ENCODE peak calls at places on chromosomes 13 and 19, in seven cellular contexts. A, N, O, T, S, X and C are unnamed samples.

GRCh38 chr13:46181799-46182490 is at the start of gene LCP1:
- DNase-seq in A (no peak), N (peak), O (no peak), T (no peak), S (no peak), X (no peak), C (no peak)

GRCh38 chr19:50697414-50698124 is 22.0 kb downstream of the SHANK1 start:
- DNase-seq in A (no peak), N (no peak), O (no peak), T (no peak), S (no peak), X (no peak), C (no peak)

GRCh38 chr19:15449620-15450527 is at the start of gene WIZ:
- DNase-seq in A (no peak), N (peak), O (peak), T (peak), S (peak), X (peak), C (no peak)

GRCh38 chr13:24097064-24097463 is 63.5 kb upstream of the SPATA13 start:
- DNase-seq in A (no peak), N (peak), O (peak), T (peak), S (no peak), X (no peak), C (peak)

GRCh38 chr13:70714993-70715392 is 606.7 kb upstream of the KLHL1 start:
- DNase-seq in A (no peak), N (no peak), O (no peak), T (no peak), S (no peak), X (no peak), C (no peak)

GRCh38 chr13:31909889-31910551 is 121.6 kb upstream of the FRY start:
- DNase-seq in A (no peak), N (peak), O (peak), T (peak), S (peak), X (peak), C (no peak)

GRCh38 chr13:38417241-38417640 is 67.6 kb downstream of the UFM1 start:
- DNase-seq in A (no peak), N (no peak), O (no peak), T (no peak), S (no peak), X (no peak), C (no peak)

GRCh38 chr13:59846845-59847620 is 316.7 kb downstream of the DIAPH3 start:
- DNase-seq in A (no peak), N (peak), O (no peak), T (no peak), S (peak), X (no peak), C (no peak)

GRCh38 chr13:46288570-46289259 is 77.0 kb downstream of the LRRC63 start:
- DNase-seq in A (no peak), N (peak), O (peak), T (peak), S (peak), X (no peak), C (no peak)

GRCh38 chr19:21697698-21698097 is 69.7 kb downstream of the ZNF100 start:
- DNase-seq in A (no peak), N (no peak), O (no peak), T (no peak), S (no peak), X (no peak), C (no peak)

GRCh38 chr13:22050951-22051563 is 380.2 kb downstream of the FGF9 start:
- DNase-seq in A (no peak), N (no peak), O (no peak), T (no peak), S (no peak), X (no peak), C (no peak)

GRCh38 chr19:15304140-15304705 is 28.1 kb downstream of the BRD4 start:
- DNase-seq in A (no peak), N (no peak), O (no peak), T (peak), S (no peak), X (no peak), C (no peak)

GRCh38 chr19:37966211-37967072 is 59.4 kb downstream of the SIPA1L3 start:
- DNase-seq in A (no peak), N (peak), O (peak), T (no peak), S (no peak), X (peak), C (no peak)

GRCh38 chr13:94093652-94094310 is 385.7 kb downstream of the DCT start:
- DNase-seq in A (no peak), N (no peak), O (peak), T (peak), S (no peak), X (no peak), C (no peak)

GRCh38 chr19:34310494-34310981 is 54.5 kb upstream of the GPI start:
- DNase-seq in A (no peak), N (no peak), O (no peak), T (no peak), S (no peak), X (no peak), C (no peak)

GRCh38 chr13:98839826-98840769 is 87.6 kb upstream of the SLC15A1 start:
- DNase-seq in A (no peak), N (peak), O (peak), T (peak), S (peak), X (peak), C (no peak)

GRCh38 chr19:48806518-48806817 is 4.4 kb downstream of the BCAT2 start:
- DNase-seq in A (no peak), N (no peak), O (no peak), T (no peak), S (peak), X (peak), C (no peak)

GRCh38 chr19:36833430-36833829 is 4.8 kb downstream of the ZNF790 start:
- DNase-seq in A (no peak), N (no peak), O (no peak), T (no peak), S (no peak), X (no peak), C (no peak)

GRCh38 chr13:37492741-37493514 is 105.6 kb downstream of the POSTN start:
- DNase-seq in A (no peak), N (peak), O (peak), T (peak), S (no peak), X (no peak), C (no peak)

GRCh38 chr13:77810891-77811290 is 107.7 kb downstream of the EDNRB start:
- DNase-seq in A (no peak), N (no peak), O (no peak), T (no peak), S (no peak), X (no peak), C (no peak)

GRCh38 chr19:42276821-42277220 is 7.8 kb downstream of the CIC start:
- DNase-seq in A (no peak), N (peak), O (no peak), T (no peak), S (no peak), X (no peak), C (no peak)

GRCh38 chr19:49231804-49232203 is 74.2 kb downstream of the TRPM4 start:
- DNase-seq in A (no peak), N (no peak), O (no peak), T (no peak), S (no peak), X (no peak), C (no peak)

GRCh38 chr13:22960827-22961226 is 220.0 kb upstream of the SGCG start:
- DNase-seq in A (no peak), N (no peak), O (no peak), T (no peak), S (no peak), X (no peak), C (no peak)

GRCh38 chr19:40139533-40140287 is 49.0 kb upstream of the ZNF780A start:
- DNase-seq in A (no peak), N (peak), O (peak), T (peak), S (peak), X (no peak), C (peak)

GRCh38 chr19:47274891-47275865 is 493 bp downstream of the INAFM1 start:
- DNase-seq in A (no peak), N (no peak), O (no peak), T (no peak), S (peak), X (peak), C (no peak)

GRCh38 chr13:76600086-76600485 is 286.1 kb downstream of the KCTD12 start:
- DNase-seq in A (no peak), N (peak), O (no peak), T (peak), S (no peak), X (no peak), C (peak)

GRCh38 chr19:34960103-34960805 is 3.8 kb downstream of the ZNF792 start:
- DNase-seq in A (no peak), N (no peak), O (peak), T (peak), S (no peak), X (no peak), C (peak)

GRCh38 chr13:38264363-38265134 is 85.1 kb upstream of the UFM1 start:
- DNase-seq in A (no peak), N (no peak), O (no peak), T (no peak), S (no peak), X (no peak), C (no peak)

GRCh38 chr13:20831933-20832332 is 58.2 kb upstream of the EEF1AKMT1 start:
- DNase-seq in A (no peak), N (no peak), O (no peak), T (no peak), S (no peak), X (no peak), C (peak)

GRCh38 chr13:105346141-105346766 is 1189.2 kb downstream of the EFNB2 start:
- DNase-seq in A (no peak), N (peak), O (peak), T (peak), S (no peak), X (no peak), C (peak)

GRCh38 chr13:41588899-41589298 is 131.5 kb downstream of the RGCC start:
- DNase-seq in A (no peak), N (peak), O (peak), T (peak), S (no peak), X (no peak), C (no peak)

GRCh38 chr19:41161903-41162302 is 31.1 kb upstream of the CYP2S1 start:
- DNase-seq in A (no peak), N (no peak), O (no peak), T (no peak), S (no peak), X (no peak), C (no peak)
- TF ChIP-seq CTCF in A (no peak), N (peak), O (no peak), T (no peak), S (peak), X (no peak), C (peak)

GRCh38 chr13:111068009-111068350 is 47.1 kb upstream of the ARHGEF7 start:
- DNase-seq in A (no peak), N (no peak), O (no peak), T (no peak), S (no peak), X (no peak), C (no peak)
- TF ChIP-seq CTCF in A (no peak), N (no peak), O (no peak), T (no peak), S (no peak), X (peak), C (no peak)

DNA sequence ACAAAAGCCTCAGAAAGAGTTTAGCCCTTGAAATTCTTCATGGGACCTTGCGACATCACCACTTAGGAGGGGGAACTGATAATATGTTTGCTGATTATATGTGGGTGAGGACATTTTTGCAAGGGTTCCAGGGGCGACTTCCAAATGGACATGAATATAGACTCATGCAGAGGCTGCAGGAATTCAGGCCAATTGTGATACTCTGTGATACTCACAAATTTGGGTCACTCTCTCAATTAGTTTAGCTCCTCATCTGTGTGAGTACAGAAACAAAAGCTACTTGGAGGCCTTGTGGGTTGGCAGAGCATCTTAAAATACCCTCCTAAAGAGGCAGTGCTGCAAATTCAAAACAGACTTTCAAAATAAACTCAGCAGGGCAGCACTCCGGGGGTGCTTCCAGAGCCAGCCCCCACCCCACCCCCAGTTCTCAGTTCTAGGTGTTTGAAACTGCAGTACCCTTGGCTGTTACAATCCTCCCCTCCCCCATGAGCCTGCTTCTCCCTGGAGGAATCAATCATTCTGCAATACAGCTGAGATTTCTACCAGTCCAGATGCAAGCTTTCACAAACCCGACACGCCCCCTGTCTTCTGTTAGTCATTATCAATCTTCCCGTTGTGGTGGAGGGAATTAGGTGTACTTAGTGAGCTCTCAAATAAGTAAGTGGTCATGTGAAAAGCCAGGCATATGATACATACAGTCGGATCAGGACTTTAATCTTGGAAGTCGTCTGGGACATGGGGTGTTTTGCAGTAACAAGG is 96.9 kb upstream of the MBNL2 start:
- DNase-seq in A (no peak), N (peak), O (peak), T (peak), S (peak), X (peak), C (peak)
- TF ChIP-seq CTCF in A (no peak), N (no peak), O (no peak), T (no peak), S (peak), X (no peak), C (peak)

DNA sequence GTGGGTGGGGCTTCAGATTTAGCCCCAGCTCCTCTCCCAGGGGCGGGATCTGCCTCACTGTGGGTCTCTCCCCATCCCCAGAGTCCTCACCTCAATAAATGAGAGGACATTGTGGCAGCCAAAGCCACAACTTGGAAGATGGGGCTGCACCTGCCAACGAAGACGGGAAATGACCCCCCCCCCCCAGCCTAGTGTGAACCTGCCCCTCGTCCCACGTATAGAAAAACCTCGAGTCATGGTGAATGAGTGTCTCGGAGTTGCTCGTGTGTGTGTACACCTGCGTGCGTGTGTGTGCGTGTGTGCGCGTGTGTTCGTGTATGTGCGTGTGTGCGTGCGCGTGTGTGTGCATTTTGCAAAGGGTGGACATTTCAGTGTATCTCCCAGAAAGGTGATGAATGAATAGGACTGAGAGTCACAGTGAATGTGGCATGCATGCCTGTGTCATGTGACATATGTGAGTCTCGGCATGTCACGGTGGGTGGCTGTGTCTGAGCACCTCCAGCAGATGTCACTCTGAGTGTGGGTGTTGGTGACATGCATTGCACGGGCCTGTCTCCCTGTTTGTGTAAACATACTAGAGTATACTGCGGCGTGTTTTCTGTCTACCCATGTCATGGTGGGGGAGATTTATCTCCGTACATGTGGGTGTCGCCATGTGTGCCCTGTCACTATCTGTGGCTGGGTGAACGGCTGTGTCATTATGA is 1.5 kb upstream of the TRAPPC5 start:
- DNase-seq in A (no peak), N (no peak), O (no peak), T (no peak), S (no peak), X (peak), C (no peak)
- TF ChIP-seq CTCF in A (no peak), N (no peak), O (no peak), T (no peak), S (no peak), X (no peak), C (no peak)

DNA sequence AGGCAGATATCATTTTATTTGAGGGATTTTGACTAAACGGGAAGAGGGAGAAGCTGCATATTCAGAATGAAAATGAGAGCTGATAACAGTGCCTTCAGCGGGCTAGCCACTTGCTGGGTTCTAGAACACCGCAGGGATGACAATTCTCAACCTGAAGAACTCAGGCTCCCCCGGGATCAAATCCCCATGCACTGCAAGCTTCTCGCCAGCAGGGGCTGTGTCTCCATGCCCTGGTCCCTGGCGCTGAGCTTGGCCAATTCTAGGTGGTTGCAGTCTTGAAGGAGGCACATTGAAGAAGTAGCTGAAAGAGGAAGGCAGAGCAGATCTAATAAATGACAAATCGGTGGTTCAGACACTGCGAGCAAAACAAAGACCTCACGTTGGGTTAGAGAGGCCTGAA is 128.7 kb downstream of the UQCRFS1 start:
- DNase-seq in A (no peak), N (no peak), O (no peak), T (peak), S (peak), X (peak), C (no peak)
- TF ChIP-seq CTCF in A (no peak), N (no peak), O (peak), T (peak), S (peak), X (peak), C (no peak)

GRCh38 chr19:7869453-7869909 is 4.7 kb downstream of the PRR36 start:
- DNase-seq in A (no peak), N (peak), O (peak), T (peak), S (peak), X (peak), C (no peak)
- TF ChIP-seq CTCF in A (no peak), N (no peak), O (no peak), T (no peak), S (peak), X (peak), C (no peak)

GRCh38 chr13:104111031-104111430 is 1044.8 kb upstream of the SLC10A2 start:
- DNase-seq in A (no peak), N (no peak), O (peak), T (no peak), S (no peak), X (no peak), C (peak)

GRCh38 chr13:104105418-104106355 is 1039.5 kb upstream of the SLC10A2 start:
- DNase-seq in A (no peak), N (no peak), O (no peak), T (no peak), S (no peak), X (no peak), C (no peak)

DNA sequence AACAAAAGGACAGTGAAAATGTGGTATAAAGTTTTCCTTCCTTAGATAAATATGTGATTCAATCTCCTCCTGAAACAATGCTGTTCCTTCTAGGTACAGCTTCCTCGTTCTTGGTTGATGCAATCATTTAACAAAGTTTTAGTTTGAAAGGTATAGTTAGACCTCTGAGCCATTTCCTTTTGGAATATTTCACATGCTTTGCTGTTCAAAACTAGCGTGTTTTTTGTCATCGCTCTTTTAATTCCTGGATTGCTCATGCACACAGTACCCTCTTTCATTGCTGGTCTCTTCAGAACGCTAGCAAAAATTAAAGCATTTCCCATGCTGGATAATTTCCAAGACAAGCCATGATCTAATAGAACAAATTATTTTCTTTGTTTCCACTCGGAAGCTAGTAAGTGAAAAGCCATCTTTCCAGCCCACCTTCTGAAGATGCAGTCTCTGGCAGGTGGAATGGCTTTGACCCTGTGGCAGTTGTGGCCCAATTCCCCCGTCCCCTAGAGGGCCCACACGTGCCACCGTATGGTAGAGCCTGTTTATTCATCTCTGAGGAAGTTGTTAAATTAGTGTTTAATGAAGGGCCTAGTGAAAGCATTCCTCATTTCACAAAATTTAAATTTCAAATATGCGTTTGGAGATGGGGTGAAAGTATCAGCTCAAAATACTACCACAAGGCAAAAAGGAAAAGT is 1040.6 kb upstream of the SLC10A2 start:
- DNase-seq in A (no peak), N (no peak), O (peak), T (no peak), S (no peak), X (no peak), C (peak)
- TF ChIP-seq CTCF in A (no peak), N (no peak), O (no peak), T (no peak), S (peak), X (no peak), C (peak)

GRCh38 chr19:52094526-52094925 is 1.0 kb downstream of the ZNF841 start:
- DNase-seq in A (no peak), N (peak), O (no peak), T (no peak), S (peak), X (no peak), C (no peak)

GRCh38 chr19:52099497-52100138 is 4.1 kb upstream of the ZNF841 start:
- DNase-seq in A (no peak), N (no peak), O (no peak), T (no peak), S (no peak), X (no peak), C (no peak)

GRCh38 chr19:52095172-52096014 is at the start of gene ZNF841:
- DNase-seq in A (peak), N (peak), O (peak), T (peak), S (peak), X (peak), C (peak)
- TF ChIP-seq CTCF in A (no peak), N (no peak), O (no peak), T (no peak), S (peak), X (peak), C (no peak)